ENCODE peak calls at places on chromosome 10, in five cellular contexts. W is lower leg skin, C is IMR-90, V is right cardiac atrium, J is suprapubic skin. A is an unnamed sample.

GRCh38 chr10:60426425-60426824 is 36.8 kb upstream of the ANK3 start:
- DNase-seq in J (no peak), W (no peak), C (peak), V (no peak), A (no peak)

GRCh38 chr10:48194830-48195229 is 79.7 kb downstream of the FRMPD2 start:
- DNase-seq in W (no peak), C (no peak), J (no peak), V (no peak), A (no peak)

GRCh38 chr10:125337510-125337909 is 177.1 kb upstream of the CTBP2 start:
- DNase-seq in W (no peak), J (no peak), C (no peak), V (no peak), A (no peak)

GRCh38 chr10:43305881-43306280 is 39.0 kb upstream of the RASGEF1A start:
- DNase-seq in V (no peak), C (no peak), W (no peak), J (no peak), A (no peak)

GRCh38 chr10:123860209-123860608 is 31.4 kb downstream of the CPXM2 start:
- DNase-seq in J (no peak), V (no peak), W (no peak), C (no peak), A (no peak)

GRCh38 chr10:17003151-17003550 is 126.5 kb downstream of the CUBN start:
- DNase-seq in W (no peak), J (no peak), C (peak), V (no peak), A (no peak)

GRCh38 chr10:6202684-6203330 is at the start of gene PFKFB3:
- DNase-seq in W (peak), J (peak), C (peak), V (peak), A (peak)

GRCh38 chr10:90862908-90863514 is 5.2 kb upstream of the HTR7 start:
- DNase-seq in W (no peak), C (peak), J (no peak), V (no peak), A (no peak)

GRCh38 chr10:70440296-70441160 is 953 bp downstream of the NODAL start:
- DNase-seq in C (no peak), W (no peak), V (no peak), J (no peak), A (no peak)

GRCh38 chr10:87961314-87961713 is 97.9 kb downstream of the PTEN start:
- DNase-seq in W (no peak), J (no peak), C (peak), V (no peak), A (no peak)

GRCh38 chr10:91220954-91221696 is 662 bp downstream of the PCGF5 start:
- DNase-seq in J (peak), C (peak), V (peak), W (no peak), A (peak)

GRCh38 chr10:28254290-28254985 is 48.4 kb downstream of the MPP7 start:
- DNase-seq in V (no peak), W (peak), J (no peak), C (peak), A (no peak)

GRCh38 chr10:107554351-107554750 is 389.8 kb upstream of the SORCS1 start:
- DNase-seq in W (no peak), V (no peak), J (no peak), C (no peak), A (no peak)

GRCh38 chr10:3136763-3137611 is 35.6 kb downstream of the PITRM1 start:
- DNase-seq in J (no peak), W (no peak), C (peak), V (peak), A (peak)

GRCh38 chr10:70749756-70750155 is 35.4 kb downstream of the TBATA start:
- DNase-seq in C (no peak), J (no peak), W (no peak), V (peak), A (no peak)

GRCh38 chr10:68625316-68625921 is 65.3 kb downstream of the TET1 start:
- DNase-seq in J (no peak), W (no peak), C (no peak), V (no peak), A (no peak)

GRCh38 chr10:88803641-88804040 is 1.1 kb downstream of the LIPM start:
- DNase-seq in V (no peak), W (no peak), C (no peak), J (no peak), A (no peak)

GRCh38 chr10:103691723-103692380 is 163.5 kb downstream of the SH3PXD2A start:
- DNase-seq in C (peak), W (no peak), J (no peak), V (peak), A (no peak)

GRCh38 chr10:62185914-62186692 is 82.5 kb downstream of the RTKN2 start:
- DNase-seq in W (no peak), V (no peak), J (no peak), C (no peak), A (no peak)

GRCh38 chr10:116947838-116948529 is 57.0 kb downstream of the SHTN1 start:
- DNase-seq in W (no peak), C (peak), J (no peak), V (no peak), A (no peak)

DNA sequence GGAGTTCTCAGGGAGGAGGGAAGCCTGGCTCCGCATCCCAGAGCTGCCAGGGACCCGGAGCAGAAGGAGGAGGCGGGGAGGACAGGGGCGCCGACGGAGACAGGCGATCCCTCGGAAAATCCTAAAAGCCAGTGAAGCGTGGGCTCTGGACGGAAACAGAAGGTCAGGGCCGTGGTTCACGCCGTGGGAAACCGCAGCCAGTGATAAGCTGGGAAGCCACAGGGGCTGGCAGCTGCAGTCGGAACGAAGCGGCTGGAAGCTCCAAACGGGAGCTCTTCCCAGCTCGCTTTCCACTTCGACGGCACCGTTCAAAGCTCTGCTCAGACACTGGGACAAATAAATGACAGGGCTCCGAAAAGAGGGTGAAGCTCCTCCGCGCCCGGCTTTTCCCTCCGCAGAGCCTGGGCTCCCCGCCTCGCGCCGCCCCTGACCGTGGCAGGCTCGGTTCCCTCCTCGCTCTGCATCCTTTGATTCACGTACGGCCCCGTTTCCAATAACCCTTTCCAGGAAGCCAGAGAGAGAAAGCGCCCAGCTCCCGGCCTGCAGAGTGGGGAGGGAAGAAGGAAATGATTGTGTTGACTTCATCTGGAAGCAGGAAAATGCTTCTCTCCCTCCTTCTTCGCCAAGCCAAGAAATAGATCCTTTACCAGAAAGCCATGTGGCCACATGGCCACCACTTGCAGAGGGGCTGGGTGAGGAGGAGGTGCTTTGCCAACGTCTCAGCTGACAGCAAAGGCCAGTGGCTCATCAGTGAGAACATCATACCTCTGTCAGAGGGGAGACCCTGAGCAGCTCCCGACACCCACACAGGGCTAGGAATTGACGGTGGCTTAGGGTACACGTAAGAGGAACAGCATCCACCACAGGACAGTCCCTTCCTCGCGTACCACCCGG is 57.4 kb downstream of the ADRB1 start:
- DNase-seq in V (peak), W (no peak), C (peak), J (no peak), A (peak)
- H3K4me3 ChIP-seq in V (peak), W (no peak), C (peak), J (peak), A (peak)

GRCh38 chr10:132557696-132558515 is 20.3 kb downstream of the INPP5A start:
- DNase-seq in J (no peak), V (peak), W (no peak), C (no peak), A (no peak)
- H3K4me3 ChIP-seq in J (no peak), V (no peak), W (no peak), C (no peak), A (no peak)

GRCh38 chr10:63525021-63525420 is 3.8 kb downstream of the REEP3 start:
- DNase-seq in W (no peak), C (no peak), J (no peak), V (no peak), A (no peak)

GRCh38 chr10:63521389-63522128 is at the start of gene REEP3:
- DNase-seq in J (peak), V (peak), C (peak), W (peak), A (peak)

GRCh38 chr10:63520463-63521388 is 475 bp upstream of the REEP3 start:
- DNase-seq in W (peak), C (peak), V (peak), J (no peak), A (peak)

GRCh38 chr10:63522129-63522687 is 1.0 kb downstream of the REEP3 start:
- DNase-seq in W (no peak), J (no peak), C (peak), V (no peak), A (no peak)

DNA sequence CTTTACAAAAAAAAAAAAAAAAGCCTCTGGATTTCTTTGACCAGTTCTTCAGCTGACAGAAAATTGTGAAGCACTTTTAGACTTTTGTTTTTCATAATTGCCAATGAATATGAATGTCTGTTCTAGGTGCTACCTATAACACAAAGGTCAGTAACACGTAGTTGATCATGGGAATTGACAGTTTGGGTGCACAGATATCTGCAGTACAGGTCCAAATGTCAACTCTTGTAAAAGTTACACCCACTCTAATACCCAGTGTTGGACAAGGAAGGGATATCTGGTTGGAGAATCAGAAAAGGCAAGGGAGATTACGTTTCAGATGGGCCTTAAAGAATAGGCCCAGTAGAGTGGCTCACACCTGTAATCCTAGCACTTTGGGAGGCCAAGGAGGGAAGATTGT is 1.8 kb downstream of the REEP3 start:
- DNase-seq in J (no peak), W (no peak), C (no peak), V (no peak), A (no peak)
- H3K4me3 ChIP-seq in J (peak), W (no peak), C (no peak), V (no peak), A (peak)

GRCh38 chr10:129963076-129963830 is 821 bp downstream of the EBF3 start:
- DNase-seq in W (no peak), V (peak), J (peak), C (peak), A (no peak)
- H3K4me3 ChIP-seq in W (peak), V (peak), J (peak), C (peak), A (peak)

GRCh38 chr10:59362991-59363390 is 642 bp upstream of the FAM13C start:
- DNase-seq in J (peak), V (peak), C (peak), W (peak), A (peak)

GRCh38 chr10:59362184-59362966 is at the start of gene FAM13C:
- DNase-seq in W (peak), J (peak), V (peak), C (peak), A (peak)

GRCh38 chr10:59358576-59358975 is 3.8 kb downstream of the FAM13C start:
- DNase-seq in C (no peak), V (no peak), J (no peak), W (no peak), A (no peak)

GRCh38 chr10:59361659-59362183 is 628 bp downstream of the FAM13C start:
- DNase-seq in W (no peak), V (no peak), C (peak), J (no peak), A (no peak)

GRCh38 chr10:59360605-59361515 is 1.5 kb downstream of the FAM13C start:
- DNase-seq in W (no peak), C (no peak), J (no peak), V (no peak), A (no peak)
- H3K4me3 ChIP-seq in W (no peak), C (no peak), J (peak), V (peak), A (peak)

GRCh38 chr10:442209-442608 is 247.3 kb downstream of the DIP2C start:
- DNase-seq in C (no peak), J (no peak), V (no peak), W (no peak), A (no peak)

GRCh38 chr10:437698-438490 is 251.6 kb downstream of the DIP2C start:
- DNase-seq in J (no peak), C (no peak), V (no peak), W (no peak), A (no peak)

GRCh38 chr10:440127-440526 is 249.3 kb downstream of the DIP2C start:
- DNase-seq in V (no peak), J (no peak), C (no peak), W (no peak), A (no peak)

GRCh38 chr10:443459-443858 is 246.0 kb downstream of the DIP2C start:
- DNase-seq in J (no peak), C (no peak), V (no peak), W (no peak), A (no peak)
- H3K4me3 ChIP-seq in J (no peak), C (no peak), V (no peak), W (no peak), A (no peak)

DNA sequence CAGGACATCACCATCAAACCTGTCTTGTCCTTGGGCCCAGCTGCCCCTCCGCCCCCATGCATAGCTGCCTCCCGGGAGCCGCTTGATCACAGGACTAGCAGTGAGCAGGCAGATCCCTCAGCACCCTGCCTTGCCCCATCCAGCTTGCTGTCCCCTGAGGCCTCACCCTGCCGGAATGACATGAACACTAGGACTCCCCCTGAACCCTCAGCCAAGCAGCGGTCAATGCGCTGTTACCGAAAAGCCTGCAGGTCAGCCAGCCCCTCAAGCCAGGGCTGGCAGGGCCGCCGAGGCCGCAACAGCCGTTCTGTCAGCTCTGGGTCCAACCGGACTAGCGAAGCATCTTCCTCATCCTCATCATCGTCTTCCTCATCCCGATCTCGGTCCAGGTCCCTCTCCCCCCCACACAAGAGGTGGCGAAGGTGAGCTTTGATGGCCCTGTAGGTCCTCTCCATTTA is 5.2 kb upstream of the NOLC1 start:
- DNase-seq in J (no peak), V (no peak), C (no peak), W (no peak), A (no peak)
- H3K4me3 ChIP-seq in J (no peak), V (no peak), C (no peak), W (no peak), A (no peak)

DNA sequence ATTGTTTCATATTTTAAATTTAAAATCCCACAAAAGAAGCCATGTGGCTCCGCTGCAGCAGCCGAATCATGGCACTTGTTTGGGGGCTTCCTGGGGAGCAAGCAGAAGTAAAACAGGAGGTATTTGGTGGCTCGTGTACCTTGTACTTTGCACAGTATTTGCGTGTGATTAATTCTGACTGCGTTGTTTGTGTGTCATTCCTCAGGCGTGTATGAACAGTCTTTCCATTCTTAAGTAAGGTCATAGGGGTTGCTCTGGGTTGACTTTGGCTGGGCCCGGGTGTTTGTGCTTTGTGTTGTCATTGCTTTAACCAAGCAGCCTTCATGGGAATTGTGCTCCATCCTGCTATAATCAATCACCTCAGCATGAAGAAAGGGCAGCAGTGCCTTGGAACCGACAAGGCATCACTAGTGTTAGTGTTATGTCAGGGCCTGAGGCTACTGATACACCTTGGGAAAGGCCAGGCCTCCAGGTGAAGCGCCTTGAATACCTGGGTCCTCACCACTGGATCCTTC is 182.4 kb downstream of the ARHGAP21 start:
- DNase-seq in J (no peak), W (no peak), C (no peak), V (no peak), A (no peak)
- H3K4me3 ChIP-seq in J (no peak), W (no peak), C (no peak), V (no peak), A (no peak)

A was measured in heart right ventricle.